ENCODE peak calls at places on chromosomes 12 and 14, in eight cellular contexts. Y is PC-9; M is AG08395; E is nucleus accumbens; J is lower leg skin; U is mammary epithelial cell; O is stimulated activated naive CD8-positive, alpha-beta T cell treated with anti-CD3 and anti-CD28 coated beads, Interleukin-15, amount 100 ng/mL, for 72 hours; H is Peyer's patch. Z is an unnamed sample.
A peak's percentile ranks its signal among the peaks of the same experiment; 100 is the strongest.

GRCh38 chr14:81434230-81434629 is 34.1 kb upstream of the STON2 start:
- DNase-seq in Y (no peak), M (no peak), E (no peak), J (no peak), U (no peak), O (no peak), H (no peak), Z (no peak)

GRCh38 chr12:66441905-66442559 is 139.7 kb downstream of the HELB start:
- DNase-seq in Y (peak; percentile 0), M (no peak), E (no peak), J (no peak), U (no peak), O (no peak), H (no peak), Z (no peak)

GRCh38 chr14:24353551-24354529 is 14.0 kb upstream of the RIPK3 start:
- DNase-seq in Y (no peak), M (peak; percentile 44), E (no peak), J (no peak), U (peak; percentile 79), O (no peak), H (peak; percentile 78), Z (no peak)

GRCh38 chr12:42262271-42262670 is 24.2 kb upstream of the YAF2 start:
- DNase-seq in Y (no peak), M (no peak), E (no peak), J (no peak), U (no peak), O (no peak), H (no peak), Z (no peak)

GRCh38 chr12:24795699-24796385 is 153.1 kb downstream of the BCAT1 start:
- DNase-seq in Y (no peak), M (no peak), E (no peak), J (no peak), U (peak; percentile 7), O (no peak), H (no peak), Z (peak; percentile 79)

GRCh38 chr12:132329739-132330548 is 555 bp upstream of the GALNT9 start:
- DNase-seq in Y (no peak), M (no peak), E (no peak), J (no peak), U (no peak), O (no peak), H (no peak), Z (no peak)

GRCh38 chr14:105090493-105091334 is 25.5 kb upstream of the GPR132 start:
- DNase-seq in Y (peak; percentile 81), M (peak; percentile 77), E (no peak), J (peak; percentile 97), U (peak; percentile 73), O (peak; percentile 87), H (peak; percentile 93), Z (peak; percentile 82)

GRCh38 chr12:88400302-88400701 is 180.0 kb downstream of the KITLG start:
- DNase-seq in Y (no peak), M (no peak), E (no peak), J (no peak), U (no peak), O (no peak), H (no peak), Z (no peak)

GRCh38 chr12:15693233-15693911 is 95.8 kb downstream of the EPS8 start:
- DNase-seq in Y (no peak), M (peak; percentile 31), E (no peak), J (no peak), U (peak; percentile 35), O (no peak), H (no peak), Z (no peak)

GRCh38 chr14:100914597-100915021 is 11.1 kb upstream of the RTL1 start:
- DNase-seq in Y (no peak), M (no peak), E (no peak), J (no peak), U (peak; percentile 52), O (no peak), H (no peak), Z (no peak)

GRCh38 chr14:65331652-65332051 is 80.9 kb upstream of the FUT8 start:
- DNase-seq in Y (no peak), M (no peak), E (no peak), J (no peak), U (no peak), O (no peak), H (no peak), Z (no peak)

GRCh38 chr14:54593860-54594259 is 26.9 kb downstream of the SAMD4A start:
- DNase-seq in Y (no peak), M (no peak), E (no peak), J (no peak), U (peak; percentile 53), O (no peak), H (no peak), Z (no peak)

GRCh38 chr12:112198120-112198733 is 72.9 kb downstream of the TRAFD1 start:
- DNase-seq in Y (peak; percentile 31), M (peak; percentile 63), E (no peak), J (no peak), U (peak; percentile 17), O (peak; percentile 54), H (no peak), Z (peak; percentile 67)

GRCh38 chr14:105389976-105390848 is 8.1 kb upstream of the TEX22 start:
- DNase-seq in Y (no peak), M (no peak), E (no peak), J (no peak), U (no peak), O (no peak), H (no peak), Z (no peak)

GRCh38 chr14:105436402-105436801 is 16.8 kb downstream of the MTA1 start:
- DNase-seq in Y (no peak), M (no peak), E (no peak), J (no peak), U (no peak), O (no peak), H (no peak), Z (no peak)

GRCh38 chr12:119061208-119061796 is 80.0 kb downstream of the SRRM4 start:
- DNase-seq in Y (peak; percentile 22), M (peak; percentile 11), E (no peak), J (no peak), U (peak; percentile 12), O (no peak), H (no peak), Z (peak; percentile 71)

GRCh38 chr14:28303248-28303647 is 463.3 kb upstream of the FOXG1 start:
- DNase-seq in Y (no peak), M (no peak), E (no peak), J (no peak), U (peak; percentile 69), O (no peak), H (no peak), Z (no peak)

GRCh38 chr14:100982764-100983163 is 79.2 kb upstream of the RTL1 start:
- DNase-seq in Y (no peak), M (no peak), E (no peak), J (no peak), U (peak; percentile 57), O (no peak), H (no peak), Z (no peak)

GRCh38 chr12:61071015-61071414 is 1189.2 kb upstream of the USP15 start:
- DNase-seq in Y (no peak), M (no peak), E (no peak), J (no peak), U (no peak), O (no peak), H (no peak), Z (no peak)

GRCh38 chr12:56437430-56438176 is 11.6 kb downstream of the TIMELESS start:
- DNase-seq in Y (no peak), M (no peak), E (no peak), J (no peak), U (no peak), O (no peak), H (no peak), Z (no peak)

GRCh38 chr12:52514471-52515318 is 5.5 kb downstream of the KRT5 start:
- DNase-seq in Y (no peak), M (no peak), E (no peak), J (no peak), U (peak; percentile 39), O (no peak), H (no peak), Z (no peak)

GRCh38 chr12:100963381-100963780 is 168.8 kb downstream of the ANO4 start:
- DNase-seq in Y (no peak), M (no peak), E (no peak), J (no peak), U (no peak), O (no peak), H (no peak), Z (no peak)

GRCh38 chr12:135127-135526 is 68.6 kb downstream of the IQSEC3 start:
- DNase-seq in Y (no peak), M (no peak), E (no peak), J (no peak), U (no peak), O (no peak), H (no peak), Z (no peak)

GRCh38 chr14:25049559-25050493 is at the start of gene STXBP6:
- DNase-seq in Y (peak; percentile 66), M (peak; percentile 74), E (peak; percentile 55), J (peak; percentile 93), U (peak; percentile 62), O (peak; percentile 12), H (peak; percentile 88), Z (no peak)

GRCh38 chr12:99130808-99131538 is 485.9 kb downstream of the APAF1 start:
- DNase-seq in Y (no peak), M (no peak), E (no peak), J (no peak), U (no peak), O (no peak), H (no peak), Z (no peak)

GRCh38 chr14:64983439-64984310 is 3.0 kb upstream of the FNTB start:
- DNase-seq in Y (peak; percentile 43), M (peak; percentile 51), E (no peak), J (peak; percentile 76), U (peak; percentile 48), O (peak; percentile 25), H (no peak), Z (peak; percentile 47)

GRCh38 chr12:131834798-131835615 is 6.8 kb downstream of the MMP17 start:
- DNase-seq in Y (peak; percentile 44), M (no peak), E (no peak), J (no peak), U (no peak), O (no peak), H (no peak), Z (no peak)

GRCh38 chr12:114665411-114666181 is 18.4 kb downstream of the TBX3 start:
- DNase-seq in Y (no peak), M (no peak), E (no peak), J (no peak), U (no peak), O (no peak), H (no peak), Z (no peak)

GRCh38 chr14:61493239-61493638 is 171.9 kb downstream of the PRKCH start:
- DNase-seq in Y (no peak), M (peak; percentile 89), E (no peak), J (no peak), U (peak; percentile 41), O (no peak), H (no peak), Z (no peak)

GRCh38 chr12:116718578-116719454 is 19.1 kb downstream of the SPRING1 start:
- DNase-seq in Y (no peak), M (peak; percentile 48), E (no peak), J (no peak), U (no peak), O (no peak), H (no peak), Z (no peak)

GRCh38 chr12:42421844-42422779 is 96.1 kb downstream of the PPHLN1 start:
- DNase-seq in Y (no peak), M (peak; percentile 8), E (no peak), J (no peak), U (peak; percentile 6), O (no peak), H (no peak), Z (no peak)

GRCh38 chr12:95820096-95820703 is 29.6 kb upstream of the NTN4 start:
- DNase-seq in Y (no peak), M (peak; percentile 68), E (no peak), J (no peak), U (peak; percentile 41), O (no peak), H (no peak), Z (no peak)

Z was measured in DND-41.